ENCODE peak calls at places on chromosomes 6 and 20, in four cellular contexts. U is AG04450, H is neuronal stem cell, Y is activated gamma-delta T cell treated with Interleukin-2 at 50 U/mL for 16 hours. R is an unnamed sample.

GRCh38 chr20:36835025-36835424 is 40.9 kb upstream of the TLDC2 start:
- DNase-seq in U (no peak), H (no peak), Y (no peak), R (no peak)

GRCh38 chr6:2744778-2745177 is 5.9 kb downstream of the MYLK4 start:
- DNase-seq in U (no peak), H (no peak), Y (no peak), R (no peak)

GRCh38 chr20:44398303-44398702 is 42.8 kb downstream of the HNF4A start:
- DNase-seq in U (peak; percentile 11), H (no peak), Y (no peak), R (no peak)

GRCh38 chr20:23928788-23929187 is 49.2 kb upstream of the CST5 start:
- DNase-seq in U (no peak), H (no peak), Y (peak; percentile 22), R (no peak)

GRCh38 chr6:76852776-76853175 is 610.5 kb downstream of the HTR1B start:
- DNase-seq in U (no peak), H (no peak), Y (no peak), R (no peak)

GRCh38 chr6:114304304-114304887 is 38.4 kb downstream of the HS3ST5 start:
- DNase-seq in U (peak; percentile 7), H (no peak), Y (no peak), R (no peak)

GRCh38 chr6:25435397-25435985 is 156.3 kb downstream of the CARMIL1 start:
- DNase-seq in U (no peak), H (no peak), Y (no peak), R (no peak)

GRCh38 chr6:33053230-33053629 is 20.2 kb downstream of the HLA-DPA1 start:
- DNase-seq in U (no peak), H (no peak), Y (no peak), R (no peak)

R was measured in psoas muscle.